ENCODE peak calls at places on chromosomes 7 and 10, in five cellular contexts. F is HCT116; K is pancreas; G is heart left ventricle; R is naive thymus-derived CD4-positive, alpha-beta T cell. M is an unnamed sample.

GRCh38 chr7:148540041-148540738 is 50.4 kb upstream of the C7orf33 start:
- DNase-seq in F (peak), K (no peak), R (no peak), G (peak), M (no peak)

GRCh38 chr10:43885842-43886241 is 237.2 kb upstream of the ZNF32 start:
- DNase-seq in F (no peak), R (no peak), G (no peak), K (no peak), M (no peak)

GRCh38 chr10:3167611-3168330 is 4.8 kb downstream of the PITRM1 start:
- DNase-seq in R (no peak), F (no peak), G (no peak), K (no peak), M (no peak)

GRCh38 chr10:117653170-117653515 is 110.6 kb downstream of the EMX2 start:
- DNase-seq in G (no peak), F (peak), K (no peak), R (no peak), M (no peak)

GRCh38 chr7:35032166-35032565 is 5.1 kb downstream of the DPY19L1 start:
- DNase-seq in F (no peak), K (no peak), R (no peak), G (no peak), M (no peak)

GRCh38 chr10:33353853-33354252 is 19.4 kb upstream of the NRP1 start:
- DNase-seq in G (no peak), K (no peak), F (no peak), R (no peak), M (no peak)

GRCh38 chr7:33750177-33750576 is 155.2 kb upstream of the BMPER start:
- DNase-seq in F (no peak), R (no peak), K (no peak), G (no peak), M (no peak)

GRCh38 chr7:2330506-2330905 is 16.3 kb upstream of the SNX8 start:
- DNase-seq in F (no peak), G (no peak), K (no peak), R (no peak), M (no peak)

GRCh38 chr10:62224606-62225005 is 44.0 kb downstream of the RTKN2 start:
- DNase-seq in R (no peak), F (no peak), K (no peak), G (no peak), M (no peak)

GRCh38 chr7:1505731-1506550 is 1.8 kb upstream of the INTS1 start:
- DNase-seq in R (no peak), G (no peak), F (no peak), K (peak), M (peak)

GRCh38 chr7:96114190-96114589 is 207.7 kb downstream of the SLC25A13 start:
- DNase-seq in R (no peak), G (no peak), K (no peak), F (no peak), M (no peak)

GRCh38 chr7:140562921-140563600 is 77.6 kb downstream of the DENND2A start:
- DNase-seq in R (no peak), G (no peak), F (no peak), K (no peak), M (no peak)

GRCh38 chr10:90658791-90659190 is 199.0 kb downstream of the HTR7 start:
- DNase-seq in G (no peak), F (peak), K (no peak), R (no peak), M (no peak)

GRCh38 chr10:77010430-77010829 is 627.2 kb downstream of the KCNMA1 start:
- DNase-seq in F (no peak), G (no peak), K (no peak), R (no peak), M (no peak)

GRCh38 chr10:70804424-70804814 is 11.3 kb upstream of the SGPL1 start:
- DNase-seq in K (no peak), R (no peak), F (no peak), G (no peak), M (no peak)

GRCh38 chr7:101124376-101125056 is 2.4 kb upstream of the SERPINE1 start:
- DNase-seq in F (no peak), K (no peak), R (no peak), G (no peak), M (no peak)

GRCh38 chr10:62637249-62638061 is 167.1 kb upstream of the ADO start:
- DNase-seq in G (peak), F (no peak), K (no peak), R (peak), M (peak)

GRCh38 chr7:142866361-142867096 is 11.7 kb downstream of the EPHB6 start:
- DNase-seq in F (no peak), R (no peak), K (peak), G (no peak), M (peak)

GRCh38 chr7:140314571-140315480 is 83.5 kb downstream of the SLC37A3 start:
- DNase-seq in K (no peak), F (no peak), R (no peak), G (no peak), M (no peak)

GRCh38 chr10:47035447-47036337 is 124.5 kb downstream of the PTPN20 start:
- DNase-seq in R (no peak), G (no peak), F (no peak), K (peak), M (no peak)

GRCh38 chr10:48807786-48808185 is 123.1 kb downstream of the WDFY4 start:
- DNase-seq in G (no peak), K (no peak), R (no peak), F (no peak), M (no peak)

GRCh38 chr7:38554586-38554985 is 76.6 kb downstream of the AMPH start:
- DNase-seq in G (no peak), R (no peak), K (no peak), F (no peak), M (no peak)

GRCh38 chr10:104323721-104324686 is 14.3 kb downstream of the ITPRIP start:
- DNase-seq in R (no peak), F (no peak), K (no peak), G (no peak), M (no peak)

GRCh38 chr10:86188326-86188725 is 178.3 kb downstream of the GRID1 start:
- DNase-seq in K (no peak), F (no peak), R (no peak), G (no peak), M (no peak)

GRCh38 chr10:3783313-3783689 is 1.7 kb downstream of the KLF6 start:
- DNase-seq in K (peak), F (no peak), R (peak), G (peak), M (peak)

GRCh38 chr7:3043544-3044395 is at the start of gene CARD11:
- DNase-seq in F (no peak), K (peak), R (peak), G (no peak), M (no peak)

GRCh38 chr7:47218378-47219176 is 363.3 kb downstream of the TNS3 start:
- DNase-seq in K (no peak), R (no peak), G (no peak), F (no peak), M (no peak)

GRCh38 chr10:69327463-69328345 is 49.4 kb downstream of the HK1 start:
- DNase-seq in F (no peak), K (peak), G (peak), R (no peak), M (peak)

GRCh38 chr10:23405540-23405939 is 33.3 kb upstream of the OTUD1 start:
- DNase-seq in G (no peak), K (no peak), R (no peak), F (no peak), M (peak)

GRCh38 chr10:74361678-74362077 is 210.7 kb downstream of the ADK start:
- DNase-seq in G (no peak), F (no peak), K (no peak), R (no peak), M (no peak)

GRCh38 chr7:70587739-70588138 is 544.2 kb upstream of the GALNT17 start:
- DNase-seq in F (no peak), G (no peak), R (no peak), K (no peak), M (no peak)

GRCh38 chr10:89278034-89278535 is 23.8 kb upstream of the IFIT2 start:
- DNase-seq in G (peak), F (peak), K (no peak), R (no peak), M (peak)

GRCh38 chr7:94414481-94414880 is 19.8 kb downstream of the COL1A2 start:
- DNase-seq in F (no peak), K (no peak), G (no peak), R (no peak), M (no peak)

GRCh38 chr7:28347462-28347861 is 64.9 kb upstream of the CREB5 start:
- DNase-seq in K (no peak), R (no peak), F (no peak), G (no peak), M (no peak)
- H3K27ac ChIP-seq in K (no peak), R (no peak), F (no peak), G (peak), M (no peak)

GRCh38 chr7:29145553-29146081 is 720 bp downstream of the CPVL start:
- DNase-seq in F (no peak), K (no peak), G (no peak), R (no peak), M (no peak)
- H3K27ac ChIP-seq in F (no peak), K (no peak), G (peak), R (no peak), M (no peak)

DNA sequence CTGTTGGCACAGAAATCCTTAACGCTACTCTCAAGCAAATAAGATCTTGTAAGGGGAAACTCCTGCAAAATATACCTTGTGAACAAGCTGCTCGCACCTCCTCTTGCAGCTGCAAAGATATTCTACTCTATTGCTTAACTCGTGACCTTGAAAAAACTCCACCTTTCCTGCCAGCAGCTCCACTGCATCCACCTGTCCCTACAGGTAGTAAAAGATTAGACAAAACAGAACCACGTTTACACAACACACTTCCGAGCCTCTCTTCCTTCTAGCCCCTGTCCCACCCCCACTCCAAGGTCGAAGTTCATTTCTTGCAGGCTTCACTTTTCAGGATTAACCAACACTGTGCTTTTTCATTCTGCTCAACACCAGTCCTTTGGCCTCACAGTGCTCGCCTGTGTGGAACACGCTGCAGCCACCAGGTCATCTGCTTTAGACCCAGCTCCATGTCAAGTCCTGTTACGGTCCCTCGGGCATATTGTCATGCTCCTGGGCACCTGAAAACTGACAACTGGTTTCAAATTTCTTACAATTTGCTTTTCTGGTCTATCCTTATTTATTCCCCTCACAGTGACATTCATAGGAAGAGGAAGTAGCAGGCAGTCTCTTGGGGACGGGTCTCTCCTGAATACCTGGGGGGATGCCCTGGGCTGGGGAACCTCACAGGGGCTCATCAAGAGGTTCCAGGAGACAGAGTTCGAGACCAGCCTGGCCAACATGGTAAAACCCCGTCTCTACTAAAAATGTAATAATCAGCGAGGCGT is 165.8 kb upstream of the KLF14 start:
- DNase-seq in R (no peak), K (no peak), F (no peak), G (no peak), M (no peak)
- H3K27ac ChIP-seq in R (no peak), K (peak), F (peak), G (peak), M (no peak)

GRCh38 chr10:124706876-124707516 is 37.2 kb downstream of the FAM53B start:
- DNase-seq in G (no peak), F (no peak), R (no peak), K (no peak), M (no peak)
- H3K27ac ChIP-seq in G (peak), F (no peak), R (no peak), K (no peak), M (peak)

DNA sequence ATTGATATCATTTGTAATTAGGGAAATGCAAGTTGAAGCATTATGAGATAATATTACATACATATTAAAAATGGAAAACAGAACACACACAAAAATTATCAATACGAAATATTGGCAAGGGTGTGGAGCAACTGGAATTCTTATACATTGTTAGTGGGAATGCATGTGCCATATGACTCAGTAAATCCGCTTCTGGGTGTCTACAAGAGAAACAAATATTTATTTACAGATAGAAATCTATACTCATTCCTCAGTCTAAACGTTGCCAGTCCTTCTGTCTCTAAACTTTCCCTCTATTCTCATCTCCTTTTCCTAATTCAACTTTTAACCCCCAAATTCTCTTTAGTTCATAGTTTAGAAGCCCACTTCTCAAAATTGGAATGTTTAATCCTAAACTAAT is 170.4 kb upstream of the LRRTM3 start:
- DNase-seq in R (no peak), K (no peak), G (no peak), F (no peak), M (no peak)
- H3K27ac ChIP-seq in R (no peak), K (no peak), G (no peak), F (no peak), M (no peak)

GRCh38 chr10:80409121-80409520 is 770 bp downstream of the PRXL2A start:
- DNase-seq in G (no peak), R (no peak), K (peak), F (no peak), M (no peak)
- H3K27ac ChIP-seq in G (peak), R (peak), K (peak), F (no peak), M (no peak)

GRCh38 chr7:107208563-107208962 is 39.8 kb downstream of the HBP1 start:
- DNase-seq in R (no peak), K (no peak), G (no peak), F (no peak), M (no peak)
- H3K27ac ChIP-seq in R (no peak), K (no peak), G (peak), F (no peak), M (no peak)

DNA sequence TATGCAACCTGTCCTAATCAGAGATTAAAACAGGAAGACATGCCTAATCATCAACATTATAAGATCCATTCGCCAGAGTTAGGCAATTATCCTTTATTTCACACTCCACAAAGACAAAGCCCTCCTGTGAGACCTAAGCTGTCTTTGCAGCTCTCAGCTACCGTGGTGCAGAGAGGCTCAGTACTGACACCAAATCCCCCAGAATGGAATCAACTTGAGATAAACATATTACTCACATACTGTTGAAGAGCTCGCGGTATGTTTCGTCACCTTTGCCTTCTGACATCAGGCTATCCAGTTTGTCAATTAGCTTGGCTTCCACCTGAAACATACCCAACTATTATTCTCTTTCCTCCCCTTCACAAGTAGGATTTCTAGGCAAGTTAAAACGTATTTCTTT is 226.1 kb upstream of the IMMP2L start:
- DNase-seq in R (no peak), F (no peak), K (no peak), G (no peak), M (no peak)
- H3K27ac ChIP-seq in R (no peak), F (no peak), K (no peak), G (no peak), M (no peak)